ENCODE peak calls at places on chromosome 16, in five cellular contexts. T is M059J; D is activated CD8-positive, alpha-beta T cell treated with anti-CD3 and anti-CD28 coated beads, Interleukin-2, amount 10 ng/mL, durations not matched to agents 7 days and 5 days; E is neural progenitor cell; Q is activated naive CD8-positive, alpha-beta T cell treated with anti-CD3 and anti-CD28 coated beads for 36 hours. J is an unnamed sample.

GRCh38 chr16:89784409-89784808 is 32.0 kb downstream of the FANCA start:
- DNase-seq in T (no peak), D (no peak), E (no peak), Q (no peak), J (no peak)

GRCh38 chr16:11669380-11670146 is 1.3 kb downstream of the SNN start:
- DNase-seq in T (peak), D (no peak), E (no peak), Q (no peak), J (no peak)

GRCh38 chr16:720507-720989 is 398 bp upstream of the ANTKMT start:
- DNase-seq in T (peak), D (peak), E (peak), Q (peak), J (no peak)

GRCh38 chr16:66605177-66605999 is 884 bp downstream of the CMTM3 start:
- DNase-seq in T (peak), D (peak), E (peak), Q (peak), J (peak)

GRCh38 chr16:89564476-89565255 is 4.2 kb downstream of the RPL13 start:
- DNase-seq in T (no peak), D (no peak), E (peak), Q (no peak), J (no peak)

GRCh38 chr16:22813946-22814325 is at the start of gene HS3ST2:
- DNase-seq in T (peak), D (no peak), E (peak), Q (peak), J (no peak)

GRCh38 chr16:74936902-74937560 is 47.9 kb downstream of the WDR59 start:
- DNase-seq in T (peak), D (no peak), E (no peak), Q (no peak), J (no peak)

GRCh38 chr16:56742030-56742984 is 12.4 kb downstream of the NUP93 start:
- DNase-seq in T (peak), D (no peak), E (no peak), Q (no peak), J (no peak)

GRCh38 chr16:88731699-88732098 is 25.4 kb downstream of the CTU2 start:
- DNase-seq in T (peak), D (no peak), E (no peak), Q (no peak), J (no peak)

GRCh38 chr16:5903797-5904196 is 806.2 kb upstream of the EEF2KMT start:
- DNase-seq in T (no peak), D (no peak), E (no peak), Q (no peak), J (no peak)

GRCh38 chr16:50478021-50478772 is 70.0 kb upstream of the NKD1 start:
- DNase-seq in T (no peak), D (no peak), E (no peak), Q (no peak), J (no peak)

J was measured in activated T-helper 9 cell treated with anti-CD3 and anti-CD28 coated beads, Interleukin-2, amount 50 U/mL, for 16 hours.